ENCODE peak calls at places on chromosomes 2 and 18, in eight cellular contexts. U is IMR-90, Z is astrocyte, A is lung, M is Panc1, N is cardiac fibroblast, T is cardiac muscle cell, Y is PC-9. S is an unnamed sample.
A peak's percentile ranks its signal among the peaks of the same experiment; 100 is the strongest.

GRCh38 chr2:67255933-67256615 is 141.1 kb upstream of the ETAA1 start:
- DNase-seq in U (peak; percentile 96), Z (peak; percentile 77), A (no peak), M (no peak), N (peak; percentile 49), T (peak; percentile 63), Y (no peak), S (peak; percentile 44)

GRCh38 chr18:34977787-34978532 is 63.3 kb upstream of the MAPRE2 start:
- DNase-seq in U (peak; percentile 6), Z (no peak), A (peak; percentile 55), M (no peak), N (no peak), T (no peak), Y (peak; percentile 13), S (no peak)

GRCh38 chr2:111662039-111662740 is 221.8 kb downstream of the ANAPC1 start:
- DNase-seq in U (peak; percentile 68), Z (peak; percentile 79), A (peak; percentile 28), M (peak; percentile 22), N (peak; percentile 74), T (peak; percentile 71), Y (no peak), S (peak; percentile 29)

GRCh38 chr2:54558188-54558975 is 102.3 kb downstream of the SPTBN1 start:
- DNase-seq in U (peak; percentile 64), Z (peak; percentile 61), A (peak; percentile 70), M (no peak), N (peak; percentile 64), T (peak; percentile 70), Y (peak; percentile 73), S (no peak)

GRCh38 chr2:36356199-36356989 is 816 bp downstream of the CRIM1 start:
- DNase-seq in U (peak; percentile 34), Z (no peak), A (peak; percentile 53), M (no peak), N (peak; percentile 51), T (peak; percentile 62), Y (no peak), S (no peak)

GRCh38 chr2:224404766-224405165 is 2.9 kb upstream of the FAM124B start:
- DNase-seq in U (no peak), Z (no peak), A (no peak), M (no peak), N (no peak), T (no peak), Y (no peak), S (no peak)

GRCh38 chr2:157620956-157621355 is 7.7 kb downstream of the ACVR1C start:
- DNase-seq in U (peak; percentile 25), Z (peak; percentile 24), A (no peak), M (no peak), N (no peak), T (no peak), Y (no peak), S (no peak)

GRCh38 chr2:76953733-76954347 is 568.3 kb downstream of the LRRTM4 start:
- DNase-seq in U (peak; percentile 41), Z (peak; percentile 2), A (peak; percentile 29), M (peak; percentile 61), N (peak; percentile 50), T (peak; percentile 49), Y (peak; percentile 13), S (no peak)

GRCh38 chr18:50973367-50974126 is 5.7 kb downstream of the ELAC1 start:
- DNase-seq in U (peak; percentile 79), Z (peak; percentile 45), A (no peak), M (no peak), N (peak; percentile 32), T (peak; percentile 50), Y (no peak), S (no peak)

GRCh38 chr2:39620067-39620466 is 45.6 kb upstream of the TMEM178A start:
- DNase-seq in U (peak; percentile 84), Z (peak; percentile 91), A (peak; percentile 54), M (no peak), N (peak; percentile 94), T (peak; percentile 96), Y (peak; percentile 63), S (peak; percentile 82)

GRCh38 chr2:9203876-9204275 is 2.7 kb upstream of the ASAP2 start:
- DNase-seq in U (no peak), Z (no peak), A (no peak), M (no peak), N (no peak), T (no peak), Y (no peak), S (no peak)

GRCh38 chr2:9203006-9203405 is 3.6 kb upstream of the ASAP2 start:
- DNase-seq in U (no peak), Z (no peak), A (no peak), M (no peak), N (no peak), T (no peak), Y (no peak), S (no peak)

GRCh38 chr2:9200634-9201015 is 6.0 kb upstream of the ASAP2 start:
- DNase-seq in U (no peak), Z (no peak), A (no peak), M (no peak), N (no peak), T (no peak), Y (no peak), S (no peak)

GRCh38 chr2:9199716-9200633 is 6.6 kb upstream of the ASAP2 start:
- DNase-seq in U (peak; percentile 79), Z (peak; percentile 59), A (no peak), M (no peak), N (peak; percentile 68), T (peak; percentile 79), Y (no peak), S (no peak)

DNA sequence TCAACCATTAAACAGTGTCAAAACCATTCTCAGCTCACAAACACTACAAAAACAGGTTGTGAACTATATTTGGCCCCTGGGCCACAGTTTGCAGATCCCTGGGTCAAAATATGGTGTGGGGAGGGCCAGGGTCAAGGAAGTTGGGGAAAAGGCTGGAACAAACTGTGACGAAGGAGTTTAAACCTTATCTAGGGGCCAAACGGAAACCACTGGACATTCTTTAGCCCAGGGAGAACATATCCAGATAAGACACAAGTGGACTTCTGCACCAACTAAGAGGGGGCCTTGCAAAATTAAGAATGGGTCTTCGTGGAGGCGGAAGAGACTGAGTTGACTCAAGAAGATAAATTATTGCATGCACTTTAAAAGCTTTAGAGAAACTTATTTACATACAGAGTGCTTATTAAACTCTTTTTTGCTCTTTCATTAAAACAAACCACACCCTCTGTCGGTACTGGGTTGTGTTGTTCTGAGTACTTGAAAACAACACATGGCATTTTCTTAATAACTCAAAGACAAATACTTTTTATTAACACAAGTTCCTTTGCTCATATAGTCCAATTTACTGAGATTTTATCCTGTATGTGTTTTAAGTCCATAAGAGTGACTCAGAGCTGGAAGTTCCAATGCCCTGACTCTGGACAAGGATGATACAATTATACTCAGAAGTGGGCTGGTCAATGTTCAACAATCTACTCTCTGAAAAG is 5.3 kb upstream of the ASAP2 start:
- DNase-seq in U (peak; percentile 89), Z (peak; percentile 78), A (no peak), M (no peak), N (peak; percentile 87), T (peak; percentile 91), Y (no peak), S (no peak)
- H3K4me3 ChIP-seq in U (no peak overlapping the region), Z (no peak overlapping the region), A (no peak overlapping the region), M (no peak overlapping the region), N (no peak overlapping the region), T (no peak overlapping the region), Y (no peak overlapping the region), S (no peak overlapping the region)

DNA sequence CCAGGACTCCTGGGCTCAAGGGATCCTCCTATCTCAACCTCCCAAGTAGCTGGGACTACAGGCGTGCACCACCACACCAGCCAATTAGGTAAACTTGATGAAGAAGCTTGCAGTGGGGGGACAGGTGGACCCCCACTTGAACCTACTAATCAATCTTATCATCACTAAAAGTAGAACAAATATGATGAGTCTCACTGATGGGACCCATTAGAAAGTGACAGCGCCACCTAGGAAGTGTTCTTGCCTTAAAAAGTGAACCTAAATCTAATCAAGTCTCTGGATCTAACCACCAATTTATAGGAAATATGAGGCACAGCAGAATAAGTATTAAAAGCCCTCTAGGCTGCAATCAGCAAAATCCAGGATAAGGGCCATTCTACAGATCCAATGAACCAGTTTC is 79.2 kb downstream of the BIN1 start:
- DNase-seq in U (no peak), Z (no peak), A (no peak), M (no peak), N (no peak), T (no peak), Y (no peak), S (no peak)
- TF ChIP-seq CTCF in U (no peak), Z (no peak), A (no peak), M (peak; percentile 54), N (no peak), T (no peak), Y (peak; percentile 56), S (no peak)

DNA sequence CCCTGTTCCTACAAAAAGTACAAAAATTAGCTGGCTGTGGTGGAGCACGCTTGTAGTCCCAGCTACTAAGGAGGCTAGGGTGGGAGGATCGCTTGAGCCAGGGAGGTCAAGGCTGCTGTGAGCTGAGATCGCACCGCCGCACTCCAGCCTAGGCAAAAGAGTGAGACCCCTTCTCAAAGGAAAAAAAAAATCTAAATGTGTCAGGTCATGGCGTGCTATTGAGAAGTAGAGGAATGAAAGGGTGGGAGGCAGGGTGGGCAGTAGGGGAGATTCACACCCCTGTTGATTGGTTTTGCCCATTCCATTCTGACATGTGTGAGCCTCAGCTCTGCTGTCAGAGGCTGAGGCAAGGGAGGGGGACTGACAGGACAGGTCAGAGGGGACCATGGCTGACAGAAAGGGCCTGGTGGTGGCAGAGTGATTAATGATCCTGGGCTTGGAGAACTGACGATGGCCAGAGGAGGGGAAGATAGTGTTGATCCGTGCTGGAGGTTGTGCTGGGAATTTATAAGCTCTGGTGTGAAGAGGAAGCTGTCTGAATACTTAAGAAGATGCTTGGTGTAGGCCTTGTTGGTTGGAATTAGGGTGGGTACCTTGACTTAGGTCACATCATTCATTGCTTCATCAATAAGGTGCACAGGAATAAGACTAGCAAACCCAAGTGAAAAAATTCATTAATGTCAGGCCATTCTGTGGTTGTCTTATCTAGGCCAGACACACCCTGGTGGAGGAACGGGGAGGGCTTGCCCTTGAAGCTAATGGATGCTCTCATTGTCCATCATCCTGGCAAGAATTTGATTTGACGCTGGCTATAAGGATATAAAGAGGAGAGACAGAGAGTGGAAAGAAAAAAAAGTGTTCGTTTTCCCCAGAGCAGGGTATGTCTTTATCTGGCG is 19.1 kb upstream of the SMARCAL1 start:
- DNase-seq in U (no peak), Z (no peak), A (no peak), M (no peak), N (peak; percentile 11), T (no peak), Y (no peak), S (no peak)
- H3K4me3 ChIP-seq in U (no peak overlapping the region), Z (no peak overlapping the region), A (no peak overlapping the region), M (no peak overlapping the region), N (no peak overlapping the region), T (no peak overlapping the region), Y (no peak overlapping the region), S (no peak overlapping the region)

DNA sequence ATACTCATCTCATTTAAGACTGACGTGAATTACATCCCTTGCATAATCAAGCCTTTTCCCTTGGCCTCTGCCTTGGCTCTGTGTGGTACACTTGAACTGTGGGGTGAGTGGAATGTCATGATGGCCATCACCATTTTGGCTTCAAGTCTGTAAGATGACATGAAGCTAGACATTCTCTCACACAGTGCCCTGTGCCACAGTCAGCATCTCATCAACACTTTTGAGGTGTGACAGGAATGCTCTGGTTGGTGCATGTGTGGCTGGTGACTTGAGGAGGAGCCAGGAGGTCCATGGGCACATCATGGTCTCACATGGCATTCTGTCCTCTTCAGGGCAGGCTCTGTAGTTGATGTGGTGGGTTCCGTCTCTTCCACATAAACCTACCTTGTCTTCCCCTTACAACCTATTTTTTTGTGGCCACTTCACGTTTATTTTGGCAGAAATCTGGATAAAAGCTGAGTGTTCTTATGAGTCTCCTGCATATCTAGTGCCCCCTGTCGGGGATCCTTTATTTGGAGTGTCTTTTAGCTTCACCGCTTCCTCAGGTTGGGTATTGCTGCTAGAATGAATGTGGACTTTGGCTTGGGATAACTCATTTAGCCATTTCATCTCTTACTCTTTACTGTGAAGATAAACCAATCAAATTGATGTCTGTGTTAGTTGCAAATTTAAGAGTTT is 28.1 kb downstream of the MAP4K4 start:
- DNase-seq in U (no peak), Z (no peak), A (no peak), M (no peak), N (no peak), T (peak; percentile 47), Y (no peak), S (no peak)
- TF ChIP-seq CTCF in U (peak; percentile 16), Z (peak; percentile 10), A (no peak), M (no peak), N (peak; percentile 39), T (peak; percentile 40), Y (no peak), S (peak; percentile 7)